ENCODE peak calls at places on chromosomes 2 and 18, in eight cellular contexts. D is uterus, M is left ventricle myocardium inferior, P is gastrocnemius medialis, Z is Panc1, W is adrenal gland, H is hepatocyte, S is thoracic aorta. V is an unnamed sample.

GRCh38 chr2:217834744-217835513 is 167.9 kb downstream of the TNS1 start:
- DNase-seq in S (no peak), Z (no peak), W (no peak), M (no peak), D (no peak), H (no peak), P (no peak), V (peak; percentile 34)

GRCh38 chr2:22375094-22375493 is 1009.9 kb upstream of the KLHL29 start:
- DNase-seq in D (no peak), S (no peak), M (no peak), H (peak; percentile 48), W (no peak), Z (no peak), P (no peak), V (no peak)

GRCh38 chr18:49394191-49394590 is 66.3 kb downstream of the DYM start:
- DNase-seq in P (no peak), D (no peak), M (no peak), Z (no peak), H (no peak), S (no peak), W (no peak), V (no peak)

GRCh38 chr2:219505585-219505984 is 6.9 kb downstream of the GMPPA start:
- DNase-seq in Z (no peak), S (no peak), M (no peak), P (no peak), W (no peak), D (no peak), H (no peak), V (no peak)

GRCh38 chr18:61896767-61897166 is 4.0 kb upstream of the RNF152 start:
- DNase-seq in M (peak; percentile 26), D (peak; percentile 82), Z (no peak), S (no peak), H (peak; percentile 49), W (peak; percentile 60), P (no peak), V (no peak)

GRCh38 chr2:161273038-161273760 is 35.0 kb upstream of the PSMD14 start:
- DNase-seq in M (no peak), P (no peak), D (no peak), W (no peak), Z (peak; percentile 39), H (peak; percentile 79), S (no peak), V (no peak)

GRCh38 chr18:23151414-23152099 is 16.3 kb downstream of the CABLES1 start:
- DNase-seq in Z (no peak), W (peak; percentile 57), H (no peak), S (no peak), D (no peak), P (no peak), M (no peak), V (no peak)

GRCh38 chr2:100188326-100188725 is 45.9 kb upstream of the AFF3 start:
- DNase-seq in S (no peak), H (no peak), M (no peak), W (no peak), Z (no peak), P (no peak), D (no peak), V (no peak)

GRCh38 chr2:19178175-19178574 is 180.2 kb downstream of the OSR1 start:
- DNase-seq in S (no peak), P (no peak), H (no peak), M (no peak), Z (no peak), W (no peak), D (no peak), V (no peak)

GRCh38 chr2:9807056-9807455 is 36.2 kb upstream of the TAF1B start:
- DNase-seq in W (no peak), S (no peak), M (no peak), H (no peak), Z (no peak), P (no peak), D (no peak), V (no peak)

GRCh38 chr18:26723986-26724385 is 141.5 kb downstream of the AQP4 start:
- DNase-seq in D (no peak), M (no peak), W (no peak), Z (no peak), P (no peak), S (no peak), H (no peak), V (no peak)

GRCh38 chr2:172440795-172441194 is 13.4 kb downstream of the ITGA6 start:
- DNase-seq in Z (no peak), S (no peak), W (no peak), M (no peak), H (peak; percentile 46), P (no peak), D (no peak), V (no peak)

GRCh38 chr2:22355816-22356433 is 1029.1 kb upstream of the KLHL29 start:
- DNase-seq in S (no peak), W (peak; percentile 47), P (no peak), D (peak; percentile 37), M (peak; percentile 46), H (peak; percentile 60), Z (peak; percentile 13), V (peak; percentile 57)

GRCh38 chr18:63063171-63063570 is 256.4 kb downstream of the BCL2 start:
- DNase-seq in M (no peak), H (no peak), W (no peak), S (no peak), P (no peak), Z (no peak), D (no peak), V (no peak)

GRCh38 chr2:10042301-10043161 is 819 bp upstream of the KLF11 start:
- DNase-seq in D (peak; percentile 85), S (peak; percentile 38), H (peak; percentile 80), P (no peak), Z (peak; percentile 22), M (peak; percentile 89), W (peak; percentile 95), V (peak; percentile 91)

GRCh38 chr2:12774381-12774780 is 57.6 kb downstream of the TRIB2 start:
- DNase-seq in D (no peak), Z (no peak), P (no peak), H (no peak), S (no peak), M (no peak), W (no peak), V (no peak)

GRCh38 chr2:197078535-197078934 is 152.0 kb upstream of the PGAP1 start:
- DNase-seq in S (no peak), W (no peak), H (no peak), M (no peak), P (no peak), Z (no peak), D (no peak), V (no peak)

GRCh38 chr2:197080611-197081010 is 154.1 kb upstream of the PGAP1 start:
- DNase-seq in D (no peak), W (no peak), S (no peak), M (no peak), H (no peak), P (no peak), Z (no peak), V (no peak)

GRCh38 chr2:197079832-197080555 is 153.5 kb upstream of the PGAP1 start:
- DNase-seq in H (no peak), P (no peak), D (peak; percentile 39), W (no peak), Z (no peak), M (peak; percentile 36), S (no peak), V (no peak)

GRCh38 chr2:197079414-197079813 is 152.9 kb upstream of the PGAP1 start:
- DNase-seq in P (no peak), D (no peak), H (no peak), Z (no peak), S (peak; percentile 12), W (no peak), M (no peak), V (no peak)

DNA sequence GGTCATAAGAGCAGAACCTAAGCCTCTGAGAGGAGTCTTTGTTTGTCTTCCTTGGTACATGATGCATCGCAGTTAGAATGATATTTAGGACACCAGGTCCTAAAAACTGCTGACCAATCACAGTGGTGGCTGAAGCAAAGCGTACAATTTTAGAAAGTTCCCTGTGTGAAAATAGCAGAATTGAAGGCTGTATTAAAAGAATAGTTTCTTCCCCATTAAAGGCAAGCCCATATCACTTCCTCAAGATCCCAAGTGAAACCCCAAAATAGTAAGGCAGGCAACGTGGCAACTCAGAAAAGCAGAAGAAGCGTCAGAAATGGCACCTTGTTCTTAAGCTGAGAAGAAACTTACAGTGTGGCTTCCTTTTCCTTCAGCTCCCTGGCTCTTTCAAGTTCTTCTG is 154.8 kb upstream of the PGAP1 start:
- DNase-seq in P (no peak), W (no peak), M (no peak), Z (no peak), H (no peak), D (no peak), S (no peak), V (no peak)
- H3K27ac ChIP-seq in P (no peak overlapping the region), W (no peak overlapping the region), M (peak overlapping the region; percentile 41), Z (no peak overlapping the region), H (no peak overlapping the region), D (peak overlapping the region; percentile 75), S (peak overlapping the region; percentile 77), V (no peak overlapping the region)

DNA sequence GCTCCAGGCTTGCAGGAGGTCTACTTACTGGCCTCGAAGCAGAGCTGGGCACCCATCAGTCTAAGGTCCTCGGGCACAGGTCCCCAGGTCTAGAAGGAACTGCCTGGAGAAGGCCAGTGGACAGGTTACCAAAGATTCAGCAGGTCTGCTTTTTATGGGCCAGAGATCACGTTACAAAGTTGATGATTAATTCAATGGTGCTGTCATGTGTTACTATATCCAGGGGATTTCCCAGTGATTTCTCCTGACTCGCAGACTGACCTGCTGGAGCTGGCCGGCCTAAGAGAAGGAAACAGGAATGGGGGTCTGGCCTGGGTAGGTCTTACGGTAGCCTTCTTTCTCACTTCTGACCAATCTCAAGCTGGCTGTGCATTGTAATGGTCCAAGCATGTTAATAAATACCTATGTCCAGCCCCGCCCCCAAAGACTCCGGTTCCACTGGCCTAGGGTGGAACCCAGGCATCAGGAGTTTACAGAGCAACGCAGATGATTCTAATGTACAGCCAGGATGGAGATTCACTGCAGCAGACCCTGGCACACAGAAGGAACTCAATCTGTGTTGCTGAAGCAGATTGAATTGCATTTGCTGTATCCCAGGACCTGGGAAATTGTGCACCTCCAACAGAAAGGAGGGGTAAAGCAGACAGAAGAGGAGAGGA is at the start of gene NEURL3:
- DNase-seq in H (peak; percentile 82), M (no peak), D (no peak), P (no peak), Z (no peak), W (no peak), S (no peak), V (no peak)
- H3K27me3 ChIP-seq in H (no peaks in the 10 kb centered on the region), M (peaks cover 19% of the 10 kb centered on the region), D (no peaks in the 10 kb centered on the region), P (peaks cover 14% of the 10 kb centered on the region), Z (no peaks in the 10 kb centered on the region), W (peaks cover 8% of the 10 kb centered on the region), S (no peaks in the 10 kb centered on the region), V (peaks cover 15% of the 10 kb centered on the region)

GRCh38 chr2:69597843-69598610 is 45.5 kb downstream of the AAK1 start:
- DNase-seq in H (no peak), P (no peak), D (no peak), Z (no peak), S (no peak), W (no peak), M (no peak), V (no peak)
- H3K27ac ChIP-seq in H (no peak overlapping the region), P (no peak overlapping the region), D (no peak overlapping the region), Z (no peak overlapping the region), S (no peak overlapping the region), W (no peak overlapping the region), M (no peak overlapping the region), V (no peak overlapping the region)

GRCh38 chr2:65277791-65278449 is 50.3 kb downstream of the ACTR2 start:
- DNase-seq in Z (no peak), D (no peak), S (no peak), P (no peak), M (no peak), W (peak; percentile 33), H (no peak), V (peak; percentile 62)
- H3K27me3 ChIP-seq in Z (no peaks in the 10 kb centered on the region), D (no peaks in the 10 kb centered on the region), S (no peaks in the 10 kb centered on the region), P (peaks cover 4% of the 10 kb centered on the region), M (peaks cover 35% of the 10 kb centered on the region), W (no peaks in the 10 kb centered on the region), H (no peaks in the 10 kb centered on the region), V (no peaks in the 10 kb centered on the region)

V was measured in lower lobe of right lung.